ENCODE peak calls at places on chromosomes 2 and 18, in seven cellular contexts. One of them, this sample, is unnamed.

GRCh38 chr2:45570671-45571334 is 40.3 kb downstream of the SRBD1 start:
- DNase-seq in H1: no peak
- DNase-seq in HepG2: peak
- DNase-seq in GM12878: no peak
- DNase-seq in K562: no peak
- DNase-seq in HCT116: no peak
- DNase-seq in HEK293T: no peak
- DNase-seq in this sample: no peak

GRCh38 chr18:55522011-55522410 is 66.0 kb downstream of the TCF4 start:
- DNase-seq in K562: peak
- DNase-seq in HepG2: no peak
- DNase-seq in HEK293T: peak
- DNase-seq in GM12878: no peak
- DNase-seq in HCT116: no peak
- DNase-seq in H1: peak
- DNase-seq in this sample: peak

GRCh38 chr2:39602616-39603015 is 63.1 kb upstream of the TMEM178A start:
- DNase-seq in H1: no peak
- DNase-seq in HEK293T: no peak
- DNase-seq in GM12878: no peak
- DNase-seq in HCT116: no peak
- DNase-seq in HepG2: no peak
- DNase-seq in K562: no peak
- DNase-seq in this sample: no peak

GRCh38 chr2:79178073-79178720 is 18.6 kb upstream of the REG3A start:
- DNase-seq in GM12878: no peak
- DNase-seq in K562: no peak
- DNase-seq in H1: no peak
- DNase-seq in HepG2: no peak
- DNase-seq in HEK293T: peak
- DNase-seq in HCT116: no peak
- DNase-seq in this sample: no peak

GRCh38 chr18:29147944-29148343 is 971.0 kb upstream of the CDH2 start:
- DNase-seq in HepG2: no peak
- DNase-seq in H1: no peak
- DNase-seq in K562: no peak
- DNase-seq in HEK293T: peak
- DNase-seq in HCT116: no peak
- DNase-seq in GM12878: no peak
- DNase-seq in this sample: peak

GRCh38 chr2:170771049-170771937 is 1.1 kb downstream of the ERICH2 start:
- DNase-seq in HCT116: peak
- DNase-seq in GM12878: no peak
- DNase-seq in H1: peak
- DNase-seq in K562: no peak
- DNase-seq in HEK293T: peak
- DNase-seq in HepG2: peak
- DNase-seq in this sample: peak

GRCh38 chr2:16151281-16151570 is 210.9 kb downstream of the MYCN start:
- DNase-seq in HCT116: no peak
- DNase-seq in GM12878: no peak
- DNase-seq in HepG2: no peak
- DNase-seq in K562: no peak
- DNase-seq in H1: peak
- DNase-seq in HEK293T: no peak
- DNase-seq in this sample: no peak

GRCh38 chr2:38446418-38446817 is 69.3 kb upstream of the ATL2 start:
- DNase-seq in HepG2: no peak
- DNase-seq in HEK293T: no peak
- DNase-seq in HCT116: no peak
- DNase-seq in H1: no peak
- DNase-seq in GM12878: no peak
- DNase-seq in K562: no peak
- DNase-seq in this sample: no peak

GRCh38 chr18:52160652-52161051 is 179.3 kb upstream of the DCC start:
- DNase-seq in H1: no peak
- DNase-seq in HEK293T: no peak
- DNase-seq in GM12878: no peak
- DNase-seq in K562: no peak
- DNase-seq in HCT116: no peak
- DNase-seq in HepG2: no peak
- DNase-seq in this sample: no peak

GRCh38 chr2:109396338-109397180 is 217.2 kb downstream of the SEPTIN10 start:
- DNase-seq in HepG2: no peak
- DNase-seq in HCT116: no peak
- DNase-seq in H1: no peak
- DNase-seq in GM12878: no peak
- DNase-seq in K562: no peak
- DNase-seq in HEK293T: no peak
- DNase-seq in this sample: peak

GRCh38 chr2:129761569-129762021 is 217.9 kb upstream of the RAB6C start:
- DNase-seq in HepG2: no peak
- DNase-seq in K562: no peak
- DNase-seq in H1: no peak
- DNase-seq in HEK293T: no peak
- DNase-seq in HCT116: no peak
- DNase-seq in GM12878: no peak
- DNase-seq in this sample: no peak

GRCh38 chr2:174344716-174345472 is 10.1 kb downstream of the SP9 start:
- DNase-seq in GM12878: no peak
- DNase-seq in HEK293T: no peak
- DNase-seq in H1: peak
- DNase-seq in K562: no peak
- DNase-seq in HepG2: peak
- DNase-seq in HCT116: peak
- DNase-seq in this sample: no peak

GRCh38 chr2:39623916-39624315 is 41.8 kb upstream of the TMEM178A start:
- DNase-seq in HepG2: no peak
- DNase-seq in H1: no peak
- DNase-seq in K562: no peak
- DNase-seq in GM12878: no peak
- DNase-seq in HEK293T: no peak
- DNase-seq in HCT116: no peak
- DNase-seq in this sample: no peak

GRCh38 chr18:54187372-54187771 is 37.1 kb downstream of the MBD2 start:
- DNase-seq in GM12878: no peak
- DNase-seq in HCT116: no peak
- DNase-seq in H1: no peak
- DNase-seq in HepG2: no peak
- DNase-seq in K562: no peak
- DNase-seq in HEK293T: no peak
- DNase-seq in this sample: no peak

GRCh38 chr18:59929621-59930295 is 30.0 kb downstream of the PMAIP1 start:
- DNase-seq in HCT116: no peak
- DNase-seq in HEK293T: no peak
- DNase-seq in K562: no peak
- DNase-seq in HepG2: no peak
- DNase-seq in GM12878: no peak
- DNase-seq in H1: no peak
- DNase-seq in this sample: no peak

GRCh38 chr2:211429256-211429655 is 872.9 kb downstream of the CPS1 start:
- DNase-seq in HepG2: no peak
- DNase-seq in GM12878: no peak
- DNase-seq in HCT116: no peak
- DNase-seq in H1: no peak
- DNase-seq in K562: no peak
- DNase-seq in HEK293T: no peak
- DNase-seq in this sample: no peak

GRCh38 chr2:48129256-48129950 is 223.1 kb upstream of the FBXO11 start:
- DNase-seq in GM12878: no peak
- DNase-seq in HCT116: no peak
- DNase-seq in HepG2: no peak
- DNase-seq in K562: no peak
- DNase-seq in H1: no peak
- DNase-seq in HEK293T: no peak
- DNase-seq in this sample: no peak

GRCh38 chr18:47263828-47264314 is 12.4 kb upstream of the SKOR2 start:
- DNase-seq in HEK293T: no peak
- DNase-seq in GM12878: no peak
- DNase-seq in K562: no peak
- DNase-seq in HepG2: no peak
- DNase-seq in HCT116: no peak
- DNase-seq in H1: peak
- DNase-seq in this sample: peak

GRCh38 chr18:47261902-47262301 is 10.4 kb upstream of the SKOR2 start:
- DNase-seq in K562: no peak
- DNase-seq in HepG2: no peak
- DNase-seq in HCT116: no peak
- DNase-seq in H1: peak
- DNase-seq in HEK293T: no peak
- DNase-seq in GM12878: no peak
- DNase-seq in this sample: no peak

GRCh38 chr18:47262397-47263196 is 11.1 kb upstream of the SKOR2 start:
- DNase-seq in GM12878: no peak
- DNase-seq in HEK293T: no peak
- DNase-seq in HCT116: no peak
- DNase-seq in HepG2: no peak
- DNase-seq in H1: peak
- DNase-seq in K562: no peak
- DNase-seq in this sample: peak

GRCh38 chr18:47263197-47263827 is 11.9 kb upstream of the SKOR2 start:
- DNase-seq in HepG2: no peak
- DNase-seq in GM12878: no peak
- DNase-seq in H1: peak
- DNase-seq in HCT116: no peak
- DNase-seq in HEK293T: no peak
- DNase-seq in K562: no peak
- DNase-seq in this sample: peak

DNA sequence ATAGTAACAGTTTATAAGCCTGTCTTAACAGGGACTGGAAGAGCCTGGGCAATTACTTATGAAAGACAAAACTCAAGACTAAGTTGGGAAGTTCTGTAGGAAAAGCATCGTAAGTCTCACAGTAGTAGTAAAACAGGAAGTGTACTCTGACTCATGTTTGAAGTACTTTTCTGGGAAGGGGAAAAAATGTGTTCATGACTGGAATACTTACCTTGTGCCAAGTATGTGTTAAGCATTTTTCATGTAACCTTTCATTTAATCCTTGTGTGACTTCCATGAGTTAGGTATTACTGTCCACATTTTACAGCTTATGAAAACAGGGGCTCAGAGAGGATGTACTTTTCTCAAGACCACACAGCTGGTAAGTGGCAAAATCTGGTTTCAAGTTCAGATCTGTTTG is 13.7 kb upstream of the SKOR2 start:
- DNase-seq in K562: no peak
- DNase-seq in GM12878: no peak
- DNase-seq in H1: no peak
- DNase-seq in HepG2: no peak
- DNase-seq in HEK293T: no peak
- DNase-seq in HCT116: no peak
- DNase-seq in this sample: no peak
- TF ChIP-seq SP1 in K562: no peak
- TF ChIP-seq SP1 in GM12878: no peak
- TF ChIP-seq SP1 in H1: no peak
- TF ChIP-seq SP1 in HepG2: no peak
- TF ChIP-seq SP1 in HEK293T: no peak
- TF ChIP-seq SP1 in HCT116: no peak
- TF ChIP-seq SP1 in this sample: no peak

DNA sequence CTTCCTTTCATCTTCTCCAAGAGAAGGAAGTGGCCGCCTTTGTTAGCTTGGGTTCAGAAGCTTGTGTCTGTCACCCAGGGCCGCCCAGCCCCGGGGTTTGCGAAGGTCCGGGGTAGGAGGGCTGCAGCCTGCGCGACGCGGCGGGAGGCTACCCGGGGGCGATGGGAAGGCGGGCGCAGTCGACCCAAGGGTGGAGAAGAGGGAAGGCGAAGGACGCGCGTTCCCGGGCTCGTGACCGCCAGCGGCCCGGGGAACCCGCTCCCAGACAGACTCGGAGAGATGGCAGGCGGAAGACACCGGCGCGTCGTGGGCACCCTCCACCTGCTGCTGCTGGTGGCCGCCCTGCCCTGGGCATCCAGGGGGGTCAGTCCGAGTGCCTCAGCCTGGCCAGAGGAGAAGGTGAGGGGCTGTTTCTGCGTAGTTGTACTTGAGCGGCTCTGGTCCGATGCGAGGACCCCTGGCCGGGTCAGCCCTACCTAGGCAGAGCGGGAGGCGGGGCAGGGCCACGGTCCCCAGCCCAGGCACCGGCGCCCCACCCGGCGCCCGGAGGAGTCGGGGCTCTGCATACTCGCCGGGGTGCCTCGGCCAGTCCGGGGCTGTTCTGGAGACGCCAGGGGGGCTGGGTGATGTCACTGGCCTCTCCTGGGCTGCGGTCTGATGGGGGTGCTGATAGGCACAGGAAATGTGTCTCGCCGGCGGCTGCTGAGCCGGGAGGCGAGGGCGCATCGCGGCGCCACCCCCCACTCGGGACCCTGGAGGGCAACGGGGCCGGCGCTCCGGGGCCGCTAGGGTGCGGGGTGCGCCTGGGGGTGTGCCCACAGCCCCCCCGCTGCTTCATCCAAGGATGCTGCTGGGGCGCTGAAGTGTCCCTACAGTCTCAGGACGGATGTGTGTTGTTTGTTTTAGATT is at the start of gene QPCT:
- DNase-seq in GM12878: no peak
- DNase-seq in HepG2: no peak
- DNase-seq in HEK293T: peak
- DNase-seq in H1: no peak
- DNase-seq in K562: peak
- DNase-seq in HCT116: no peak
- DNase-seq in this sample: peak
- TF ChIP-seq SP1 in GM12878: no peak
- TF ChIP-seq SP1 in HepG2: no peak
- TF ChIP-seq SP1 in HEK293T: no peak
- TF ChIP-seq SP1 in H1: no peak
- TF ChIP-seq SP1 in K562: no peak
- TF ChIP-seq SP1 in HCT116: no peak
- TF ChIP-seq SP1 in this sample: no peak

GRCh38 chr2:26564121-26564520 is 77.0 kb downstream of the CIB4 start:
- DNase-seq in H1: no peak
- DNase-seq in GM12878: no peak
- DNase-seq in HepG2: no peak
- DNase-seq in HEK293T: no peak
- DNase-seq in HCT116: no peak
- DNase-seq in K562: no peak
- DNase-seq in this sample: no peak
- TF ChIP-seq SP1 in H1: no peak
- TF ChIP-seq SP1 in GM12878: no peak
- TF ChIP-seq SP1 in HepG2: no peak
- TF ChIP-seq SP1 in HEK293T: no peak
- TF ChIP-seq SP1 in HCT116: no peak
- TF ChIP-seq SP1 in K562: no peak
- TF ChIP-seq SP1 in this sample: no peak

DNA sequence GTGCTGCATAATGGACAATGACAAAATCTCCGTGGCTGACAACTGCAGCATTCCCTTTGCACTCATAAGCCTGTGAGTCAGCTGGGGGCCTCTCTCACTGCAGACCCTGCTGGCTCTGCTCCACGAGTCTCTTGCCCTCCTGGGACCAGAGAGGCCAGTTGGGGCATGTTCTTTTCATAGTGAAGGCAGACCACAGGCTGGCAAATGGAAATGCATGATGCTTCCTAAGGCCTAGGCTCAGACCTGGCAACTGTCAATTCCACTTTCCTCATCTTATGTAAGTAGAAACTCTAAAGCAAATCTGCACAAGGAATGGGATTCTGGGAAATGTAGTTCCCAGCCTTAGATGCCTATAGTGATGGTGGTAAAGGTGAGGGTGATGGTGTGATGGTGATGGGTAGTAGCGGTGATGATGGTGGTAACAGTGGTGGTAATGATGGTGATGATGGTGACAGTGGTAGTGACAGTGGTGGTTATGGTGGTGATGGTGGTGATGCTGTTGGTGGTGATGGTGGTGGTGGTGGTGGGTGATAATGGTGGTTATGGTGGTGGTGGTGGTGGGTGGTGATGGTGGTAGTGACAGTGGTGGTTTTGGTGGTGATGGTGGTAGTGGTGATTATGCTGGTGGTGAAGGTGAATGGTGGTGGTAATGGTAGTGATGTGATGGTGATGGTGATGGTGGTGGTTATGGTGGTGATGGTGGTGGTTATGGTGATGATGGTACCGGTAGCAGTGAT is 185.8 kb upstream of the ARL4C start:
- DNase-seq in GM12878: no peak
- DNase-seq in H1: peak
- DNase-seq in HEK293T: no peak
- DNase-seq in HCT116: no peak
- DNase-seq in K562: no peak
- DNase-seq in HepG2: peak
- DNase-seq in this sample: no peak
- TF ChIP-seq SP1 in GM12878: no peak
- TF ChIP-seq SP1 in H1: no peak
- TF ChIP-seq SP1 in HEK293T: no peak
- TF ChIP-seq SP1 in HCT116: no peak
- TF ChIP-seq SP1 in K562: no peak
- TF ChIP-seq SP1 in HepG2: no peak
- TF ChIP-seq SP1 in this sample: no peak

This sample was measured in WTC11.